ENCODE peak calls at places on chromosomes 6 and 20, in eight cellular contexts. One of them, this sample, is unnamed.

GRCh38 chr20:20664795-20665194 is 47.6 kb downstream of the RALGAPA2 start:
- DNase-seq in pancreas: no peak
- DNase-seq in stimulated activated CD4-positive, alpha-beta T cell treated with anti-CD3 and anti-CD28 coated beads, Interleukin-4, amount 100 ng/mL, for 4 hours: no peak
- DNase-seq in kidney: no peak
- DNase-seq in uterus: no peak
- DNase-seq in GM23338: peak
- DNase-seq in NAMALWA: peak
- DNase-seq in psoas muscle: no peak
- DNase-seq in this sample: no peak

GRCh38 chr6:100230976-100231316 is 233.8 kb downstream of the SIM1 start:
- DNase-seq in pancreas: no peak
- DNase-seq in stimulated activated CD4-positive, alpha-beta T cell treated with anti-CD3 and anti-CD28 coated beads, Interleukin-4, amount 100 ng/mL, for 4 hours: no peak
- DNase-seq in kidney: no peak
- DNase-seq in uterus: no peak
- DNase-seq in GM23338: no peak
- DNase-seq in NAMALWA: no peak
- DNase-seq in psoas muscle: no peak
- DNase-seq in this sample: no peak

GRCh38 chr6:1593286-1593957 is 16.3 kb upstream of the FOXC1 start:
- DNase-seq in pancreas: no peak
- DNase-seq in stimulated activated CD4-positive, alpha-beta T cell treated with anti-CD3 and anti-CD28 coated beads, Interleukin-4, amount 100 ng/mL, for 4 hours: no peak
- DNase-seq in kidney: no peak
- DNase-seq in uterus: no peak
- DNase-seq in GM23338: no peak
- DNase-seq in NAMALWA: no peak
- DNase-seq in psoas muscle: no peak
- DNase-seq in this sample: no peak

GRCh38 chr6:7106215-7106751 is 1.5 kb upstream of the RREB1 start:
- DNase-seq in pancreas: no peak
- DNase-seq in stimulated activated CD4-positive, alpha-beta T cell treated with anti-CD3 and anti-CD28 coated beads, Interleukin-4, amount 100 ng/mL, for 4 hours: no peak
- DNase-seq in kidney: no peak
- DNase-seq in uterus: peak
- DNase-seq in GM23338: no peak
- DNase-seq in NAMALWA: no peak
- DNase-seq in psoas muscle: no peak
- DNase-seq in this sample: no peak

GRCh38 chr20:35283441-35284266 is 918 bp downstream of the EIF6 start:
- DNase-seq in pancreas: no peak
- DNase-seq in stimulated activated CD4-positive, alpha-beta T cell treated with anti-CD3 and anti-CD28 coated beads, Interleukin-4, amount 100 ng/mL, for 4 hours: peak
- DNase-seq in kidney: no peak
- DNase-seq in uterus: no peak
- DNase-seq in GM23338: no peak
- DNase-seq in NAMALWA: peak
- DNase-seq in psoas muscle: no peak
- DNase-seq in this sample: no peak

GRCh38 chr6:132763269-132763668 is 5.6 kb upstream of the VNN2 start:
- DNase-seq in pancreas: no peak
- DNase-seq in stimulated activated CD4-positive, alpha-beta T cell treated with anti-CD3 and anti-CD28 coated beads, Interleukin-4, amount 100 ng/mL, for 4 hours: peak
- DNase-seq in kidney: no peak
- DNase-seq in uterus: no peak
- DNase-seq in GM23338: peak
- DNase-seq in NAMALWA: peak
- DNase-seq in psoas muscle: no peak
- DNase-seq in this sample: no peak

GRCh38 chr6:44533221-44533820 is 145.8 kb downstream of the CDC5L start:
- DNase-seq in pancreas: no peak
- DNase-seq in stimulated activated CD4-positive, alpha-beta T cell treated with anti-CD3 and anti-CD28 coated beads, Interleukin-4, amount 100 ng/mL, for 4 hours: no peak
- DNase-seq in kidney: no peak
- DNase-seq in uterus: no peak
- DNase-seq in GM23338: no peak
- DNase-seq in NAMALWA: no peak
- DNase-seq in psoas muscle: no peak
- DNase-seq in this sample: no peak

GRCh38 chr6:122214605-122215318 is 184.7 kb upstream of the HSF2 start:
- DNase-seq in pancreas: no peak
- DNase-seq in stimulated activated CD4-positive, alpha-beta T cell treated with anti-CD3 and anti-CD28 coated beads, Interleukin-4, amount 100 ng/mL, for 4 hours: no peak
- DNase-seq in kidney: no peak
- DNase-seq in uterus: no peak
- DNase-seq in GM23338: no peak
- DNase-seq in NAMALWA: no peak
- DNase-seq in psoas muscle: no peak
- DNase-seq in this sample: no peak

GRCh38 chr6:137165375-137166246 is 7.8 kb downstream of the IL22RA2 start:
- DNase-seq in pancreas: peak
- DNase-seq in stimulated activated CD4-positive, alpha-beta T cell treated with anti-CD3 and anti-CD28 coated beads, Interleukin-4, amount 100 ng/mL, for 4 hours: no peak
- DNase-seq in kidney: no peak
- DNase-seq in uterus: no peak
- DNase-seq in GM23338: no peak
- DNase-seq in NAMALWA: peak
- DNase-seq in psoas muscle: no peak
- DNase-seq in this sample: no peak

GRCh38 chr6:132812255-132812732 is 2.1 kb upstream of the RPS12 start:
- DNase-seq in pancreas: no peak
- DNase-seq in stimulated activated CD4-positive, alpha-beta T cell treated with anti-CD3 and anti-CD28 coated beads, Interleukin-4, amount 100 ng/mL, for 4 hours: no peak
- DNase-seq in kidney: no peak
- DNase-seq in uterus: no peak
- DNase-seq in GM23338: no peak
- DNase-seq in NAMALWA: peak
- DNase-seq in psoas muscle: no peak
- DNase-seq in this sample: no peak

GRCh38 chr6:31366693-31367470 is 9.9 kb upstream of the HLA-B start:
- DNase-seq in pancreas: peak
- DNase-seq in stimulated activated CD4-positive, alpha-beta T cell treated with anti-CD3 and anti-CD28 coated beads, Interleukin-4, amount 100 ng/mL, for 4 hours: peak
- DNase-seq in kidney: peak
- DNase-seq in uterus: peak
- DNase-seq in GM23338: peak
- DNase-seq in NAMALWA: peak
- DNase-seq in psoas muscle: peak
- DNase-seq in this sample: peak

GRCh38 chr6:37205189-37205996 is 35.4 kb downstream of the PIM1 start:
- DNase-seq in pancreas: no peak
- DNase-seq in stimulated activated CD4-positive, alpha-beta T cell treated with anti-CD3 and anti-CD28 coated beads, Interleukin-4, amount 100 ng/mL, for 4 hours: no peak
- DNase-seq in kidney: no peak
- DNase-seq in uterus: no peak
- DNase-seq in GM23338: no peak
- DNase-seq in NAMALWA: no peak
- DNase-seq in psoas muscle: no peak
- DNase-seq in this sample: no peak